ENCODE peak calls at places on chromosomes 12 and 14, in five cellular contexts. One of them, this sample, is unnamed.

GRCh38 chr12:92961949-92962348 is 32.9 kb upstream of the EEA1 start:
- DNase-seq in HEK293T: no peak
- DNase-seq in SK-N-SH: no peak
- DNase-seq in K562: no peak
- DNase-seq in HepG2: no peak
- DNase-seq in this sample: no peak

GRCh38 chr12:116659771-116660481 is 77.9 kb downstream of the SPRING1 start:
- DNase-seq in HEK293T: no peak
- DNase-seq in SK-N-SH: peak
- DNase-seq in K562: no peak
- DNase-seq in HepG2: no peak
- DNase-seq in this sample: no peak

GRCh38 chr14:87073880-87074570 is 919.0 kb downstream of the GALC start:
- DNase-seq in HEK293T: no peak
- DNase-seq in SK-N-SH: no peak
- DNase-seq in K562: no peak
- DNase-seq in HepG2: no peak
- DNase-seq in this sample: no peak

GRCh38 chr14:90446405-90446804 is 49.6 kb downstream of the CALM1 start:
- DNase-seq in HEK293T: no peak
- DNase-seq in SK-N-SH: no peak
- DNase-seq in K562: no peak
- DNase-seq in HepG2: no peak
- DNase-seq in this sample: no peak

GRCh38 chr12:130401703-130402102 is 64.0 kb downstream of the PIWIL1 start:
- DNase-seq in HEK293T: peak
- DNase-seq in SK-N-SH: no peak
- DNase-seq in K562: no peak
- DNase-seq in HepG2: peak
- DNase-seq in this sample: no peak

GRCh38 chr14:88553886-88554457 is 835 bp downstream of the PTPN21 start:
- DNase-seq in HEK293T: no peak
- DNase-seq in SK-N-SH: no peak
- DNase-seq in K562: no peak
- DNase-seq in HepG2: no peak
- DNase-seq in this sample: no peak

GRCh38 chr14:68979021-68979721 is at the start of gene ACTN1:
- DNase-seq in HEK293T: peak
- DNase-seq in SK-N-SH: peak
- DNase-seq in K562: peak
- DNase-seq in HepG2: peak
- DNase-seq in this sample: peak

GRCh38 chr12:1908758-1909157 is 9.7 kb downstream of the CACNA2D4 start:
- DNase-seq in HEK293T: peak
- DNase-seq in SK-N-SH: no peak
- DNase-seq in K562: no peak
- DNase-seq in HepG2: no peak
- DNase-seq in this sample: no peak

GRCh38 chr14:32324601-32325000 is 4.5 kb upstream of the AKAP6 start:
- DNase-seq in HEK293T: no peak
- DNase-seq in SK-N-SH: no peak
- DNase-seq in K562: no peak
- DNase-seq in HepG2: no peak
- DNase-seq in this sample: no peak

GRCh38 chr14:22864979-22865378 is 6.6 kb upstream of the LRP10 start:
- DNase-seq in HEK293T: no peak
- DNase-seq in SK-N-SH: no peak
- DNase-seq in K562: no peak
- DNase-seq in HepG2: no peak
- DNase-seq in this sample: no peak

GRCh38 chr12:65055874-65056273 is 65.2 kb downstream of the WIF1 start:
- DNase-seq in HEK293T: no peak
- DNase-seq in SK-N-SH: no peak
- DNase-seq in K562: no peak
- DNase-seq in HepG2: no peak
- DNase-seq in this sample: no peak

GRCh38 chr14:85731198-85731597 is 201.3 kb downstream of the FLRT2 start:
- DNase-seq in HEK293T: no peak
- DNase-seq in SK-N-SH: no peak
- DNase-seq in K562: no peak
- DNase-seq in HepG2: no peak
- DNase-seq in this sample: no peak

GRCh38 chr12:106138279-106138645 is 492 bp downstream of the NUAK1 start:
- DNase-seq in HEK293T: no peak
- DNase-seq in SK-N-SH: no peak
- DNase-seq in K562: no peak
- DNase-seq in HepG2: no peak
- DNase-seq in this sample: no peak

GRCh38 chr14:67766035-67766680 is 50.2 kb downstream of the ZFYVE26 start:
- DNase-seq in HEK293T: no peak
- DNase-seq in SK-N-SH: no peak
- DNase-seq in K562: no peak
- DNase-seq in HepG2: no peak
- DNase-seq in this sample: no peak

GRCh38 chr12:92778525-92778924 is 75.7 kb downstream of the PLEKHG7 start:
- DNase-seq in HEK293T: no peak
- DNase-seq in SK-N-SH: no peak
- DNase-seq in K562: no peak
- DNase-seq in HepG2: no peak
- DNase-seq in this sample: no peak

GRCh38 chr12:29782821-29783772 is 645 bp downstream of the TMTC1 start:
- DNase-seq in HEK293T: peak
- DNase-seq in SK-N-SH: peak
- DNase-seq in K562: no peak
- DNase-seq in HepG2: no peak
- DNase-seq in this sample: no peak

GRCh38 chr12:46921754-46922113 is 95.9 kb upstream of the SLC38A4 start:
- DNase-seq in HEK293T: no peak
- DNase-seq in SK-N-SH: no peak
- DNase-seq in K562: no peak
- DNase-seq in HepG2: peak
- DNase-seq in this sample: no peak

GRCh38 chr12:94793191-94793595 is 142.8 kb upstream of the TMCC3 start:
- DNase-seq in HEK293T: peak
- DNase-seq in SK-N-SH: no peak
- DNase-seq in K562: no peak
- DNase-seq in HepG2: no peak
- DNase-seq in this sample: no peak

GRCh38 chr14:30657050-30657449 is 34.9 kb downstream of the SCFD1 start:
- DNase-seq in HEK293T: no peak
- DNase-seq in SK-N-SH: no peak
- DNase-seq in K562: no peak
- DNase-seq in HepG2: no peak
- DNase-seq in this sample: no peak

GRCh38 chr14:21025374-21026151 is 702 bp upstream of the NDRG2 start:
- DNase-seq in HEK293T: no peak
- DNase-seq in SK-N-SH: peak
- DNase-seq in K562: peak
- DNase-seq in HepG2: no peak
- DNase-seq in this sample: no peak

GRCh38 chr14:33848706-33849454 is 102.0 kb downstream of the EGLN3 start:
- DNase-seq in HEK293T: peak
- DNase-seq in SK-N-SH: peak
- DNase-seq in K562: peak
- DNase-seq in HepG2: peak
- DNase-seq in this sample: no peak

GRCh38 chr12:119154435-119154818 is 24.3 kb upstream of the HSPB8 start:
- DNase-seq in HEK293T: peak
- DNase-seq in SK-N-SH: peak
- DNase-seq in K562: peak
- DNase-seq in HepG2: no peak
- DNase-seq in this sample: no peak

GRCh38 chr12:123057505-123058265 is 77.2 kb downstream of the ARL6IP4 start:
- DNase-seq in HEK293T: no peak
- DNase-seq in SK-N-SH: no peak
- DNase-seq in K562: no peak
- DNase-seq in HepG2: no peak
- DNase-seq in this sample: no peak

GRCh38 chr14:41607119-41607785 is 576 bp downstream of the LRFN5 start:
- DNase-seq in HEK293T: peak
- DNase-seq in SK-N-SH: no peak
- DNase-seq in K562: no peak
- DNase-seq in HepG2: no peak
- DNase-seq in this sample: no peak

GRCh38 chr12:108442077-108442476 is 73.0 kb upstream of the FICD start:
- DNase-seq in HEK293T: no peak
- DNase-seq in SK-N-SH: no peak
- DNase-seq in K562: no peak
- DNase-seq in HepG2: no peak
- DNase-seq in this sample: no peak

GRCh38 chr12:43824207-43824775 is 11.6 kb upstream of the TMEM117 start:
- DNase-seq in HEK293T: no peak
- DNase-seq in SK-N-SH: no peak
- DNase-seq in K562: no peak
- DNase-seq in HepG2: no peak
- DNase-seq in this sample: no peak

GRCh38 chr12:50401383-50402155 is 884 bp downstream of the LARP4 start:
- DNase-seq in HEK293T: no peak
- DNase-seq in SK-N-SH: no peak
- DNase-seq in K562: no peak
- DNase-seq in HepG2: no peak
- DNase-seq in this sample: no peak

GRCh38 chr12:109949089-109949488 is 47.1 kb downstream of the GIT2 start:
- DNase-seq in HEK293T: no peak
- DNase-seq in SK-N-SH: no peak
- DNase-seq in K562: no peak
- DNase-seq in HepG2: peak
- DNase-seq in this sample: no peak
- TF ChIP-seq FOXM1 in HEK293T: no peak
- TF ChIP-seq FOXM1 in SK-N-SH: no peak
- TF ChIP-seq FOXM1 in K562: no peak
- TF ChIP-seq FOXM1 in HepG2: no peak
- TF ChIP-seq FOXM1 in this sample: no peak

DNA sequence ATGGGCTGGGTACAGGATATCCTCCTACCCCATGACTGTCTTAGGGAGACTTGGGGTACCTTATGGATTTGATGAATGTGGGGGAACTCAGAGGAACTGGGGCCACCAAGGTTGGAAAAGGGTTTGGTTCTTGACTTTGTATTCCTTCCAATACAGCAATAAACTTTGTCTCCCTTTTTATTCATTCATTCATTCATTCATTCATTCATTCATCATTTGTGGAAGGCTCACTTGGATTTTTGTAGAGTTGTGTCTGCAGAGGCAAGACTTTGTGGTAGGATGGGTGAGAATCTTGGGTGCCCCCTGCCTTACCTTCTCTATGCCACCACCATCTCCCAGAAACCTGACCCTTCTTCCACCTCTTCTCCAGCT is 21.1 kb downstream of the SOAT2 start:
- DNase-seq in HEK293T: no peak
- DNase-seq in SK-N-SH: no peak
- DNase-seq in K562: no peak
- DNase-seq in HepG2: no peak
- DNase-seq in this sample: no peak
- TF ChIP-seq FOXM1 in HEK293T: no peak
- TF ChIP-seq FOXM1 in SK-N-SH: no peak
- TF ChIP-seq FOXM1 in K562: no peak
- TF ChIP-seq FOXM1 in HepG2: no peak
- TF ChIP-seq FOXM1 in this sample: no peak

DNA sequence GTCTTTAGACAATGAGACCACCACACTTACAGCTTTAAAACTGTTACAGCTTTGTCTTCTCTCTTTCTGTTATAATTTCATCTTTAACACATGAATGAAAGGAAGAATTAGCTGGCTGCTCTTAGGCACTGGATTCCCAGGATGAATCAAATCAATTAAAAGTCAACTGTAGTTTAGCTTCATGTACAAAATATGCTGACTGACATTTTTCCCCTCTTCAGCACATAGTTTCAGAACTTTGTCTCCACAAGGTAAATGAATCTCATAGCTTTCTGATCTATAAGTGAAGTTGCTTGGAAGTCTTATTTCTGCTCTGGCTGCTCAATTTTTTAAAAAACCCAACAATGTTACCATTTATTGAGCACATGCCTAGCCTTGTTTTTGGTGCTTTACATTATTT is 293.8 kb downstream of the GRIN2B start:
- DNase-seq in HEK293T: no peak
- DNase-seq in SK-N-SH: no peak
- DNase-seq in K562: no peak
- DNase-seq in HepG2: no peak
- DNase-seq in this sample: no peak
- TF ChIP-seq FOXM1 in HEK293T: no peak
- TF ChIP-seq FOXM1 in SK-N-SH: no peak
- TF ChIP-seq FOXM1 in K562: no peak
- TF ChIP-seq FOXM1 in HepG2: no peak
- TF ChIP-seq FOXM1 in this sample: no peak

GRCh38 chr14:105881021-105881930 is 354.9 kb downstream of the TMEM121 start:
- DNase-seq in HEK293T: no peak
- DNase-seq in SK-N-SH: no peak
- DNase-seq in K562: no peak
- DNase-seq in HepG2: no peak
- DNase-seq in this sample: no peak

GRCh38 chr14:105884808-105885281 is 358.5 kb downstream of the TMEM121 start:
- DNase-seq in HEK293T: no peak
- DNase-seq in SK-N-SH: no peak
- DNase-seq in K562: no peak
- DNase-seq in HepG2: no peak
- DNase-seq in this sample: no peak

GRCh38 chr14:105882626-105883025 is 356.2 kb downstream of the TMEM121 start:
- DNase-seq in HEK293T: no peak
- DNase-seq in SK-N-SH: no peak
- DNase-seq in K562: no peak
- DNase-seq in HepG2: no peak
- DNase-seq in this sample: no peak

GRCh38 chr14:105885561-105886320 is 359.4 kb downstream of the TMEM121 start:
- DNase-seq in HEK293T: no peak
- DNase-seq in SK-N-SH: no peak
- DNase-seq in K562: no peak
- DNase-seq in HepG2: no peak
- DNase-seq in this sample: no peak

DNA sequence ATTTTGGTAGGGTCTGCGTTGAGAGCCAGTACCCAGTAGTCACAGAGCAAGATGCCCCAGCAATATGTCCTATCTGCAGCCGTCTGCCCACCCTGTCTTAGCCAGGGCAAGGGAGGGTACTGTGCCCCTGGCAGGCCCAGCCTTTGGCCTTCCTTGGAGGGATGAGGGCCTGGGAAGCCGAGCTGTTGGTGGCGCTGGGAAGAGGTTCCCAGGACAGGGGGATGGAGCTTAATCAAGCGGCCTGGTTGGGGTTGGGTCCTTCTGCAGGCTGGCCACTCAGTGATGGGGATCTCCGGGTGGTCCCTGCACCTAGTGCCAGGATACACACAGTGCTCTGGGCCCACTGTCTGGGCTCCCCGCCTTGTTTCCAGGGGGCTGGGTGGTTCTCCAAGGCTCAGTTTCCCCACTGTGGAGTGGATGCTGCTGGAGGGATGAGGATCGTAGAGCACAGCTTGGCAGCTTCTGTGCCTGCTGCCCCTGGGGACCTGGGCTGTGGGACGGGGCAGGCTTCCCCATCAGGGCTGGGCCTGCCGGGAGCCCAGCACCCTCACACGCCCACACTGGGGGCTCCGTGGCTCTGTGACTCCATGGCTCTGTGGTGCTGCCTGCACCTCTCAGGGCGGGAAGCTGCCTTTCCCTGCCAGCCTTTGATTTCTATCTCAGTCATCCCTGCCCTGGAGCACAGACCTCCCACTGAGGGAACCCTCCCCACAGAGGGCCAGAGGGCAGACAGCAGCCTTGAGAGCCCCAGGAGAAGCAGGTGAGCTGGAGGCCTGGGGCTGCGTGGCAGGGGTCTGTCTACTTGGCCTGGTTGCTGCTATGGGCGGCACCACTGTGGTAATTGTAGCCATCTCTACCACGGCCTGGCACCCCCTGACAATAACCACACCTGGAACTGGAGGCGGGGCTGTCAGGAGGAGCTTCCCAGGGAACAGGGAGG is 357.0 kb downstream of the TMEM121 start:
- DNase-seq in HEK293T: no peak
- DNase-seq in SK-N-SH: no peak
- DNase-seq in K562: no peak
- DNase-seq in HepG2: no peak
- DNase-seq in this sample: no peak
- TF ChIP-seq FOXM1 in HEK293T: no peak
- TF ChIP-seq FOXM1 in SK-N-SH: no peak
- TF ChIP-seq FOXM1 in K562: no peak
- TF ChIP-seq FOXM1 in HepG2: no peak
- TF ChIP-seq FOXM1 in this sample: no peak